ENCODE peak calls at places on chromosomes 11 and 22, in six cellular contexts. One of them, this sample, is unnamed.

GRCh38 chr11:9842923-9843322 is 179.0 kb downstream of the SWAP70 start:
- DNase-seq in COR-L47: no peak
- DNase-seq in GDM1: no peak
- DNase-seq in progenitor cell of endocrine pancreas: no peak
- DNase-seq in stimulated activated CD4-positive, alpha-beta T cell treated with anti-CD3 and anti-CD28 coated beads, Interleukin-4, amount 100 ng/mL, for 24 hours: no peak
- DNase-seq in dorsolateral prefrontal cortex: no peak
- DNase-seq in this sample: no peak

GRCh38 chr11:6315811-6316425 is 4.4 kb downstream of the CAVIN3 start:
- DNase-seq in dorsolateral prefrontal cortex: no peak
- DNase-seq in stimulated activated CD4-positive, alpha-beta T cell treated with anti-CD3 and anti-CD28 coated beads, Interleukin-4, amount 100 ng/mL, for 24 hours: peak; percentile 28
- DNase-seq in GDM1: peak; percentile 50
- DNase-seq in progenitor cell of endocrine pancreas: peak; percentile 29
- DNase-seq in COR-L47: peak; percentile 30
- DNase-seq in this sample: peak; percentile 62

GRCh38 chr11:126039485-126040271 is 23.0 kb downstream of the CDON start:
- DNase-seq in COR-L47: no peak
- DNase-seq in progenitor cell of endocrine pancreas: no peak
- DNase-seq in stimulated activated CD4-positive, alpha-beta T cell treated with anti-CD3 and anti-CD28 coated beads, Interleukin-4, amount 100 ng/mL, for 24 hours: no peak
- DNase-seq in dorsolateral prefrontal cortex: no peak
- DNase-seq in GDM1: no peak
- DNase-seq in this sample: no peak

GRCh38 chr11:86101941-86102407 is 33.1 kb upstream of the PICALM start:
- DNase-seq in progenitor cell of endocrine pancreas: no peak
- DNase-seq in stimulated activated CD4-positive, alpha-beta T cell treated with anti-CD3 and anti-CD28 coated beads, Interleukin-4, amount 100 ng/mL, for 24 hours: no peak
- DNase-seq in dorsolateral prefrontal cortex: no peak
- DNase-seq in COR-L47: peak; percentile 56
- DNase-seq in GDM1: no peak
- DNase-seq in this sample: no peak

GRCh38 chr11:70625921-70626518 is 227.7 kb downstream of the CTTN start:
- DNase-seq in dorsolateral prefrontal cortex: peak; percentile 40
- DNase-seq in COR-L47: no peak
- DNase-seq in stimulated activated CD4-positive, alpha-beta T cell treated with anti-CD3 and anti-CD28 coated beads, Interleukin-4, amount 100 ng/mL, for 24 hours: no peak
- DNase-seq in GDM1: no peak
- DNase-seq in progenitor cell of endocrine pancreas: no peak
- DNase-seq in this sample: no peak

GRCh38 chr11:77003954-77004353 is 30.2 kb upstream of the B3GNT6 start:
- DNase-seq in stimulated activated CD4-positive, alpha-beta T cell treated with anti-CD3 and anti-CD28 coated beads, Interleukin-4, amount 100 ng/mL, for 24 hours: no peak
- DNase-seq in GDM1: no peak
- DNase-seq in COR-L47: no peak
- DNase-seq in dorsolateral prefrontal cortex: no peak
- DNase-seq in progenitor cell of endocrine pancreas: no peak
- DNase-seq in this sample: no peak

GRCh38 chr11:132111341-132111740 is 740.9 kb downstream of the NTM start:
- DNase-seq in GDM1: no peak
- DNase-seq in COR-L47: no peak
- DNase-seq in progenitor cell of endocrine pancreas: no peak
- DNase-seq in dorsolateral prefrontal cortex: no peak
- DNase-seq in stimulated activated CD4-positive, alpha-beta T cell treated with anti-CD3 and anti-CD28 coated beads, Interleukin-4, amount 100 ng/mL, for 24 hours: no peak
- DNase-seq in this sample: no peak

GRCh38 chr11:62709262-62710000 is 2.0 kb downstream of the GNG3 start:
- DNase-seq in COR-L47: peak; percentile 99
- DNase-seq in dorsolateral prefrontal cortex: peak; percentile 94
- DNase-seq in stimulated activated CD4-positive, alpha-beta T cell treated with anti-CD3 and anti-CD28 coated beads, Interleukin-4, amount 100 ng/mL, for 24 hours: peak; percentile 97
- DNase-seq in progenitor cell of endocrine pancreas: peak; percentile 83
- DNase-seq in GDM1: peak; percentile 95
- DNase-seq in this sample: peak; percentile 98

GRCh38 chr22:30205281-30206115 is 41.1 kb downstream of the LIF start:
- DNase-seq in COR-L47: no peak
- DNase-seq in GDM1: no peak
- DNase-seq in dorsolateral prefrontal cortex: no peak
- DNase-seq in progenitor cell of endocrine pancreas: no peak
- DNase-seq in stimulated activated CD4-positive, alpha-beta T cell treated with anti-CD3 and anti-CD28 coated beads, Interleukin-4, amount 100 ng/mL, for 24 hours: no peak
- DNase-seq in this sample: no peak

GRCh38 chr22:30386960-30387848 is at the start of gene RNF215:
- DNase-seq in GDM1: peak; percentile 71
- DNase-seq in dorsolateral prefrontal cortex: peak; percentile 70
- DNase-seq in COR-L47: peak; percentile 59
- DNase-seq in stimulated activated CD4-positive, alpha-beta T cell treated with anti-CD3 and anti-CD28 coated beads, Interleukin-4, amount 100 ng/mL, for 24 hours: peak; percentile 77
- DNase-seq in progenitor cell of endocrine pancreas: peak; percentile 89
- DNase-seq in this sample: peak; percentile 60

GRCh38 chr11:3183523-3183922 is 18.4 kb upstream of the OSBPL5 start:
- DNase-seq in stimulated activated CD4-positive, alpha-beta T cell treated with anti-CD3 and anti-CD28 coated beads, Interleukin-4, amount 100 ng/mL, for 24 hours: no peak
- DNase-seq in dorsolateral prefrontal cortex: peak; percentile 13
- DNase-seq in progenitor cell of endocrine pancreas: no peak
- DNase-seq in COR-L47: no peak
- DNase-seq in GDM1: no peak
- DNase-seq in this sample: no peak

GRCh38 chr22:35115515-35115914 is 49.6 kb downstream of the ISX start:
- DNase-seq in dorsolateral prefrontal cortex: no peak
- DNase-seq in GDM1: no peak
- DNase-seq in stimulated activated CD4-positive, alpha-beta T cell treated with anti-CD3 and anti-CD28 coated beads, Interleukin-4, amount 100 ng/mL, for 24 hours: no peak
- DNase-seq in COR-L47: no peak
- DNase-seq in progenitor cell of endocrine pancreas: no peak
- DNase-seq in this sample: no peak

GRCh38 chr11:34806875-34807274 is 109.3 kb downstream of the APIP start:
- DNase-seq in dorsolateral prefrontal cortex: no peak
- DNase-seq in stimulated activated CD4-positive, alpha-beta T cell treated with anti-CD3 and anti-CD28 coated beads, Interleukin-4, amount 100 ng/mL, for 24 hours: no peak
- DNase-seq in progenitor cell of endocrine pancreas: no peak
- DNase-seq in COR-L47: no peak
- DNase-seq in GDM1: no peak
- DNase-seq in this sample: no peak

GRCh38 chr11:1225386-1226225 is 2.7 kb downstream of the MUC5B start:
- DNase-seq in stimulated activated CD4-positive, alpha-beta T cell treated with anti-CD3 and anti-CD28 coated beads, Interleukin-4, amount 100 ng/mL, for 24 hours: no peak
- DNase-seq in GDM1: no peak
- DNase-seq in dorsolateral prefrontal cortex: no peak
- DNase-seq in COR-L47: no peak
- DNase-seq in progenitor cell of endocrine pancreas: no peak
- DNase-seq in this sample: no peak

GRCh38 chr11:116504541-116505149 is 268.1 kb downstream of the BUD13 start:
- DNase-seq in stimulated activated CD4-positive, alpha-beta T cell treated with anti-CD3 and anti-CD28 coated beads, Interleukin-4, amount 100 ng/mL, for 24 hours: no peak
- DNase-seq in progenitor cell of endocrine pancreas: no peak
- DNase-seq in COR-L47: no peak
- DNase-seq in dorsolateral prefrontal cortex: no peak
- DNase-seq in GDM1: no peak
- DNase-seq in this sample: no peak